ENCODE peak calls at places on chromosome 12, in nine cellular contexts. A is RWPE2, H is lower lobe of right lung, P is Karpas-422, I is esophagus muscularis mucosa, E is spleen, T is transverse colon, M is tibial nerve, Z is colonic mucosa. U is an unnamed sample.
A peak's percentile ranks its signal among the peaks of the same experiment; 100 is the strongest.

GRCh38 chr12:121536058-121536928 is 44.5 kb downstream of the KDM2B start:
- DNase-seq in A (no peak), H (peak; percentile 91), P (peak; percentile 98), I (peak; percentile 95), E (peak; percentile 96), T (peak; percentile 85), M (peak; percentile 76), Z (peak; percentile 88), U (peak; percentile 87)

GRCh38 chr12:131529196-131530040 is 181.5 kb upstream of the SFSWAP start:
- DNase-seq in A (no peak), H (no peak), P (no peak), I (no peak), E (no peak), T (no peak), M (no peak), Z (no peak), U (no peak)

GRCh38 chr12:69064734-69065413 is 131.9 kb upstream of the CPM start:
- DNase-seq in A (no peak), H (no peak), P (no peak), I (no peak), E (no peak), T (no peak), M (no peak), Z (no peak), U (no peak)

GRCh38 chr12:74689929-74690328 is 152.3 kb downstream of the ATXN7L3B start:
- DNase-seq in A (no peak), H (no peak), P (no peak), I (no peak), E (no peak), T (no peak), M (no peak), Z (no peak), U (no peak)

GRCh38 chr12:132393991-132394949 is 64.9 kb upstream of the GALNT9 start:
- DNase-seq in A (peak; percentile 36), H (no peak), P (no peak), I (no peak), E (peak; percentile 43), T (peak; percentile 0), M (no peak), Z (no peak), U (no peak)

GRCh38 chr12:117875652-117876491 is 92.9 kb downstream of the KSR2 start:
- DNase-seq in A (no peak), H (no peak), P (peak; percentile 66), I (no peak), E (no peak), T (no peak), M (no peak), Z (no peak), U (peak; percentile 20)

GRCh38 chr12:118371354-118372282 is 1.1 kb downstream of the TAOK3 start:
- DNase-seq in A (no peak), H (peak; percentile 56), P (peak; percentile 65), I (no peak), E (peak; percentile 90), T (peak; percentile 26), M (no peak), Z (peak; percentile 38), U (peak; percentile 9)

GRCh38 chr12:47545938-47546609 is 159.8 kb downstream of the RPAP3 start:
- DNase-seq in A (no peak), H (no peak), P (no peak), I (no peak), E (no peak), T (no peak), M (no peak), Z (no peak), U (no peak)

GRCh38 chr12:4272014-4272975 is 1.3 kb upstream of the CCND2 start:
- DNase-seq in A (peak; percentile 98), H (peak; percentile 83), P (peak; percentile 92), I (peak; percentile 95), E (peak; percentile 96), T (peak; percentile 88), M (peak; percentile 63), Z (peak; percentile 90), U (peak; percentile 79)

GRCh38 chr12:107349008-107349747 is 255.8 kb upstream of the CRY1 start:
- DNase-seq in A (peak; percentile 89), H (no peak), P (no peak), I (no peak), E (no peak), T (peak; percentile 69), M (peak; percentile 34), Z (peak; percentile 74), U (no peak)

GRCh38 chr12:124410354-124411175 is 115.7 kb downstream of the RFLNA start:
- DNase-seq in A (no peak), H (no peak), P (no peak), I (no peak), E (no peak), T (no peak), M (no peak), Z (no peak), U (no peak)

GRCh38 chr12:89353188-89353822 is 1.0 kb upstream of the DUSP6 start:
- DNase-seq in A (peak; percentile 74), H (peak; percentile 83), P (peak; percentile 77), I (no peak), E (no peak), T (peak; percentile 79), M (peak; percentile 39), Z (peak; percentile 78), U (peak; percentile 18)

GRCh38 chr12:127389923-127390322 is 877.0 kb upstream of the TMEM132C start:
- DNase-seq in A (peak; percentile 77), H (no peak), P (no peak), I (no peak), E (no peak), T (no peak), M (no peak), Z (no peak), U (no peak)

GRCh38 chr12:47811070-47811391 is 8.7 kb downstream of the HDAC7 start:
- DNase-seq in A (no peak), H (no peak), P (peak; percentile 61), I (no peak), E (no peak), T (no peak), M (no peak), Z (no peak), U (no peak)

GRCh38 chr12:121857322-121858246 is 1.1 kb downstream of the HPD start:
- DNase-seq in A (no peak), H (no peak), P (no peak), I (no peak), E (no peak), T (no peak), M (no peak), Z (no peak), U (no peak)

GRCh38 chr12:107337354-107338095 is 244.2 kb upstream of the CRY1 start:
- DNase-seq in A (no peak), H (no peak), P (no peak), I (no peak), E (no peak), T (no peak), M (no peak), Z (no peak), U (no peak)

GRCh38 chr12:132248439-132249157 is 80.8 kb downstream of the GALNT9 start:
- DNase-seq in A (peak; percentile 21), H (peak; percentile 11), P (no peak), I (no peak), E (peak; percentile 50), T (no peak), M (no peak), Z (no peak), U (no peak)

GRCh38 chr12:40152783-40153383 is 47.0 kb upstream of the SLC2A13 start:
- DNase-seq in A (no peak), H (peak; percentile 52), P (peak; percentile 78), I (no peak), E (peak; percentile 70), T (peak; percentile 59), M (peak; percentile 39), Z (peak; percentile 56), U (peak; percentile 23)

GRCh38 chr12:13099066-13099909 is 4.2 kb downstream of the GSG1 start:
- DNase-seq in A (no peak), H (no peak), P (peak; percentile 48), I (peak; percentile 79), E (no peak), T (no peak), M (no peak), Z (no peak), U (no peak)
- H3K27ac ChIP-seq in A (peak overlapping the region; percentile 99), H (peak overlapping the region; percentile 95), P (peak overlapping the region; percentile 3), I (peak overlapping the region; percentile 90), E (peak overlapping the region; percentile 72), T (peak overlapping the region; percentile 94), M (peak overlapping the region; percentile 93), Z (peak overlapping the region; percentile 74), U (no peak overlapping the region)

GRCh38 chr12:54279632-54280400 is at the start of gene CBX5:
- DNase-seq in A (peak; percentile 99), H (peak; percentile 98), P (peak; percentile 99), I (peak; percentile 100), E (peak; percentile 99), T (peak; percentile 99), M (peak; percentile 98), Z (peak; percentile 99), U (peak; percentile 99)

GRCh38 chr12:54285150-54286041 is 4.9 kb downstream of the HNRNPA1 start:
- DNase-seq in A (no peak), H (no peak), P (no peak), I (no peak), E (no peak), T (no peak), M (no peak), Z (no peak), U (no peak)

GRCh38 chr12:54280401-54281260 is at the start of gene HNRNPA1:
- DNase-seq in A (peak; percentile 97), H (peak; percentile 92), P (peak; percentile 99), I (peak; percentile 99), E (peak; percentile 92), T (peak; percentile 97), M (peak; percentile 94), Z (peak; percentile 97), U (peak; percentile 99)

GRCh38 chr12:54286042-54286931 is 5.8 kb downstream of the HNRNPA1 start:
- DNase-seq in A (no peak), H (no peak), P (no peak), I (no peak), E (no peak), T (no peak), M (no peak), Z (no peak), U (no peak)

GRCh38 chr12:54282949-54283593 is 2.5 kb downstream of the HNRNPA1 start:
- DNase-seq in A (no peak), H (no peak), P (no peak), I (no peak), E (no peak), T (peak; percentile 43), M (no peak), Z (peak; percentile 51), U (no peak)
- H3K4me1 ChIP-seq in A (peaks cover 47% of the 10 kb centered on the region), H (peaks cover 69% of the 10 kb centered on the region), P (peaks cover 39% of the 10 kb centered on the region), I (peaks cover 68% of the 10 kb centered on the region), E (peaks cover 83% of the 10 kb centered on the region), T (peaks cover 68% of the 10 kb centered on the region), M (peaks cover 58% of the 10 kb centered on the region), Z (peaks cover 38% of the 10 kb centered on the region), U (peaks cover 56% of the 10 kb centered on the region)

GRCh38 chr12:57089259-57090245 is 638 bp downstream of the NAB2 start:
- DNase-seq in A (no peak), H (peak; percentile 88), P (peak; percentile 78), I (no peak), E (peak; percentile 89), T (peak; percentile 75), M (peak; percentile 62), Z (peak; percentile 72), U (peak; percentile 61)
- H3K27ac ChIP-seq in A (peak overlapping the region; percentile 99), H (peak overlapping the region; percentile 88), P (peak overlapping the region; percentile 66), I (peak overlapping the region; percentile 100), E (peak overlapping the region; percentile 94), T (peak overlapping the region; percentile 94), M (peak overlapping the region; percentile 99), Z (peak overlapping the region; percentile 96), U (peak overlapping the region; percentile 57)

DNA sequence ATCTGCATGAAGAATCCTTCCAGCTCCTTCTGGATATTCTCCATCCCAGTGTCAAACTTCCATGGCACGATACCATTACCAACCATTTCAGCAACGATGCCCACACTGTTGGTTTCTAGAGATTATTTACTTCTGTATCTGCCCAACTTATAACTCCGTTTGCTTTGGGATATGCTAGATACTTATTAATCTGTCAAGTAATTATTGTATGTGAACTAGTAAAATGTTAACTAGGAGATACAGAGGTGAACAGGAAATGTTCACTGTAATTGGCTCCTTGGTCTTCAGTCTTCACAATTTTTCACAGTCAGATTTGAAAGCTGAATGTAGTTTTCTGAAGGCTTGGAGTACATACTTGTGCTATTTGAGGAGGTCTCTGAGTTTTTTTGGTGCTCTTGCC is 79.5 kb downstream of the FGD4 start:
- DNase-seq in A (no peak), H (no peak), P (no peak), I (no peak), E (no peak), T (no peak), M (no peak), Z (no peak), U (no peak)
- H3K4me1 ChIP-seq in A (peaks cover 10% of the 10 kb centered on the region), H (peaks cover 34% of the 10 kb centered on the region), P (peaks cover 15% of the 10 kb centered on the region), I (peaks cover 9% of the 10 kb centered on the region), E (peaks cover 65% of the 10 kb centered on the region), T (peaks cover 20% of the 10 kb centered on the region), M (peaks cover 14% of the 10 kb centered on the region), Z (no peaks in the 10 kb centered on the region), U (no peaks in the 10 kb centered on the region)